ENCODE peak calls at places on chromosomes 11 and 22, in four cellular contexts. R is BE2C, Z is Right ventricle myocardium superior, M is left ventricle myocardium inferior. J is an unnamed sample.
A peak's percentile ranks its signal among the peaks of the same experiment; 100 is the strongest.

GRCh38 chr22:21009638-21010425 is 5.1 kb upstream of the P2RX6 start:
- DNase-seq in R (no peak), Z (no peak), M (no peak), J (no peak)

GRCh38 chr11:120279490-120279889 is 39.5 kb downstream of the POU2F3 start:
- DNase-seq in R (no peak), Z (no peak), M (no peak), J (no peak)

GRCh38 chr11:74269161-74269809 is 42.2 kb downstream of the P4HA3 start:
- DNase-seq in R (no peak), Z (no peak), M (no peak), J (no peak)

GRCh38 chr11:90133560-90134145 is 810 bp upstream of the NAALAD2 start:
- DNase-seq in R (no peak), Z (no peak), M (no peak), J (no peak)

GRCh38 chr22:37749831-37750595 is 53.2 kb downstream of the TRIOBP start:
- DNase-seq in R (no peak), Z (peak; percentile 62), M (peak; percentile 46), J (no peak)

GRCh38 chr22:46149998-46150549 is at the start of gene PPARA:
- DNase-seq in R (peak; percentile 91), Z (peak; percentile 95), M (peak; percentile 94), J (no peak)

GRCh38 chr11:30459821-30460220 is 126.3 kb downstream of the MPPED2 start:
- DNase-seq in R (no peak), Z (no peak), M (no peak), J (peak; percentile 57)

GRCh38 chr11:70398834-70399680 is 728 bp downstream of the CTTN start:
- DNase-seq in R (no peak), Z (no peak), M (no peak), J (no peak)